ENCODE peak calls at places on chromosomes 2 and 18, in eight cellular contexts. L is dorsolateral prefrontal cortex, D is cardiac fibroblast, Q is coronary artery, K is AG09309, N is fibroblast of villous mesenchyme, W is adrenal gland, B is fibroblast of lung. J is an unnamed sample.

GRCh38 chr2:239973392-239973791 is 51.8 kb downstream of the NDUFA10 start:
- DNase-seq in L (no peak), D (no peak), Q (no peak), K (no peak), N (peak), W (no peak), B (no peak), J (no peak)

GRCh38 chr2:205902041-205902898 is 183.7 kb downstream of the INO80D start:
- DNase-seq in L (no peak), D (peak), Q (no peak), K (no peak), N (peak), W (peak), B (peak), J (no peak)

GRCh38 chr2:64311948-64312621 is 141.9 kb upstream of the LGALSL start:
- DNase-seq in L (peak), D (peak), Q (peak), K (peak), N (peak), W (peak), B (peak), J (peak)

GRCh38 chr18:38750786-38751185 is 1185.2 kb upstream of the CELF4 start:
- DNase-seq in L (no peak), D (no peak), Q (no peak), K (no peak), N (no peak), W (no peak), B (no peak), J (no peak)

GRCh38 chr18:25815659-25816058 is 274.8 kb downstream of the SS18 start:
- DNase-seq in L (no peak), D (no peak), Q (no peak), K (peak), N (no peak), W (no peak), B (peak), J (no peak)

GRCh38 chr2:207390302-207391095 is 139.3 kb upstream of the CREB1 start:
- DNase-seq in L (no peak), D (no peak), Q (no peak), K (no peak), N (no peak), W (no peak), B (no peak), J (no peak)

GRCh38 chr2:42138163-42139016 is 30.8 kb upstream of the EML4 start:
- DNase-seq in L (no peak), D (peak), Q (no peak), K (peak), N (peak), W (peak), B (peak), J (peak)

GRCh38 chr2:213036836-213037235 is 114.6 kb downstream of the IKZF2 start:
- DNase-seq in L (no peak), D (peak), Q (no peak), K (no peak), N (peak), W (no peak), B (peak), J (peak)

GRCh38 chr18:52670903-52671302 is 330.9 kb downstream of the DCC start:
- DNase-seq in L (no peak), D (peak), Q (no peak), K (no peak), N (no peak), W (no peak), B (peak), J (peak)

GRCh38 chr2:54350422-54350821 is 94.4 kb upstream of the TSPYL6 start:
- DNase-seq in L (no peak), D (no peak), Q (no peak), K (no peak), N (no peak), W (no peak), B (no peak), J (no peak)

GRCh38 chr2:24329700-24330099 is 30.6 kb downstream of the ITSN2 start:
- DNase-seq in L (no peak), D (no peak), Q (no peak), K (no peak), N (no peak), W (no peak), B (no peak), J (no peak)

GRCh38 chr2:240465268-240465764 is 29.9 kb downstream of the GPC1 start:
- DNase-seq in L (peak), D (no peak), Q (no peak), K (no peak), N (no peak), W (peak), B (no peak), J (no peak)

GRCh38 chr2:9592699-9593098 is 37.1 kb upstream of the ADAM17 start:
- DNase-seq in L (no peak), D (no peak), Q (no peak), K (no peak), N (peak), W (no peak), B (no peak), J (no peak)

GRCh38 chr18:26017929-26018328 is 72.5 kb downstream of the SS18 start:
- DNase-seq in L (no peak), D (no peak), Q (no peak), K (no peak), N (no peak), W (no peak), B (no peak), J (no peak)

GRCh38 chr2:74414475-74414874 is 6.9 kb downstream of the C2orf81 start:
- DNase-seq in L (no peak), D (no peak), Q (no peak), K (no peak), N (no peak), W (no peak), B (no peak), J (no peak)

GRCh38 chr2:212892193-212892592 is 259.2 kb downstream of the IKZF2 start:
- DNase-seq in L (no peak), D (peak), Q (no peak), K (no peak), N (peak), W (no peak), B (peak), J (peak)

GRCh38 chr2:121197369-121198091 is 87.5 kb downstream of the TFCP2L1 start:
- DNase-seq in L (peak), D (peak), Q (peak), K (peak), N (peak), W (peak), B (peak), J (no peak)

GRCh38 chr2:180450841-180451240 is 443.7 kb upstream of the CWC22 start:
- DNase-seq in L (no peak), D (no peak), Q (no peak), K (no peak), N (no peak), W (no peak), B (no peak), J (no peak)

GRCh38 chr18:45785015-45785597 is 40.4 kb upstream of the SIGLEC15 start:
- DNase-seq in L (no peak), D (peak), Q (peak), K (no peak), N (no peak), W (peak), B (peak), J (peak)

GRCh38 chr2:200329798-200330197 is 23.3 kb downstream of the SPATS2L start:
- DNase-seq in L (no peak), D (no peak), Q (no peak), K (no peak), N (no peak), W (no peak), B (no peak), J (no peak)

GRCh38 chr2:71226391-71226964 is 425 bp downstream of the PAIP2B start:
- DNase-seq in L (no peak), D (no peak), Q (peak), K (no peak), N (no peak), W (peak), B (no peak), J (no peak)

GRCh38 chr2:240500561-240501423 is 57.0 kb downstream of the ANKMY1 start:
- DNase-seq in L (peak), D (no peak), Q (peak), K (no peak), N (no peak), W (peak), B (no peak), J (no peak)

GRCh38 chr18:45441110-45441842 is 174.0 kb upstream of the SLC14A2 start:
- DNase-seq in L (no peak), D (peak), Q (no peak), K (no peak), N (peak), W (no peak), B (peak), J (peak)

GRCh38 chr2:143885461-143885860 is 634.5 kb downstream of the ZEB2 start:
- DNase-seq in L (no peak), D (peak), Q (no peak), K (no peak), N (no peak), W (no peak), B (peak), J (no peak)

GRCh38 chr18:45014047-45014501 is 333.4 kb downstream of the SETBP1 start:
- DNase-seq in L (no peak), D (peak), Q (no peak), K (peak), N (peak), W (no peak), B (peak), J (peak)

GRCh38 chr2:101704046-101704466 is 6.5 kb downstream of the MAP4K4 start:
- DNase-seq in L (no peak), D (peak), Q (no peak), K (peak), N (peak), W (no peak), B (peak), J (peak)

GRCh38 chr2:28591711-28592365 is 96.0 kb downstream of the PLB1 start:
- DNase-seq in L (no peak), D (no peak), Q (peak), K (no peak), N (no peak), W (no peak), B (no peak), J (no peak)

GRCh38 chr2:162327134-162327769 is 8.8 kb upstream of the IFIH1 start:
- DNase-seq in L (no peak), D (peak), Q (no peak), K (no peak), N (no peak), W (no peak), B (no peak), J (no peak)
- TF ChIP-seq CTCF in L (peak), D (peak), Q (no peak), K (peak), N (peak), W (peak), B (peak), J (peak)

DNA sequence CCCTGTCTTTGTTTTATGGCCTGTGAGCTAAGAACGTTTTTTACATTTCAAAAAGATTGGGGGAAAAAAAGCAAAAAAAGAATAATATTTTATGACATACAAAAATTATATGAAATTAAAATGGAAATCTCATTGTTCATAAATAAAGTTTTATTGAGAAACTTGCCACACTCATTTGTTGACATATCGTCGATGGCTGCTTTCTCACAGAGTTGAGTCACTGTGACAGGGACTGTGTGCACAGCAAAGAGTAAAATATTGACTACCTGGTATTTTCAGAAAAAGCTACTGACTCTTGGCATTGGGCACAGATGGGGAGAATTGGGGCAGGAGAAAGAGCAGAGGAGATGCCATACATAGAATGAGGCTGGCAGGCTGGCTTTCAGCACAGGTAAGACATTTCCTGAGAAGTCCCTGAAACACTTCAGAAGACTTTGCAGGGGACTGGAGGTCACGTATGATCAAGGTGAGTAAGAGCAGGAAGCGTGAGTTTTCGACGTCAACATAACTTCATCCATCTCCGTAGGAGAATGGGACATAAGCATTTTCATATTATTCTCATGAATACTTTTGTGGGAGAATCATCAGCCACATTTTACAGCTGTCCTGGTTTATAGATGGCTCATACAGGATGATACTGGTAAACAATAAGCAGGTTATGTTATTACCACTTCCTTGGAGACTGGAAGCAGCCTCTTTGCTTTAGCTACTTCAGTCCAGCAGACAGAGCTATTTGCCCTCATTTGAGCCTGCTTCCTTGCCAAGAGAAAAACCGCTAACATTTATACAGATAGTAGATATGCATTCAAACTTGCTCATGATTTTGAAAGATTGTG is 32.5 kb upstream of the PUM2 start:
- DNase-seq in L (no peak), D (peak), Q (no peak), K (peak), N (peak), W (no peak), B (peak), J (no peak)
- H3K4me3 ChIP-seq in L (no peak), D (no peak), Q (no peak), K (no peak), N (no peak), W (no peak), B (no peak), J (no peak)

GRCh38 chr2:40256649-40257048 is 195.2 kb downstream of the SLC8A1 start:
- DNase-seq in L (no peak), D (peak), Q (no peak), K (no peak), N (no peak), W (no peak), B (no peak), J (no peak)
- TF ChIP-seq CTCF in L (no peak), D (peak), Q (no peak), K (peak), N (peak), W (no peak), B (peak), J (peak)

GRCh38 chr2:232420073-232420454 is 13.4 kb downstream of the ALPG start:
- DNase-seq in L (no peak), D (no peak), Q (no peak), K (no peak), N (no peak), W (no peak), B (no peak), J (no peak)
- H3K4me3 ChIP-seq in L (no peak), D (no peak), Q (peak), K (no peak), N (no peak), W (no peak), B (no peak), J (no peak)

GRCh38 chr2:152594022-152594712 is 123.1 kb downstream of the PRPF40A start:
- DNase-seq in L (peak), D (no peak), Q (no peak), K (no peak), N (no peak), W (no peak), B (no peak), J (no peak)
- TF ChIP-seq CTCF in L (no peak), D (no peak), Q (no peak), K (no peak), N (no peak), W (no peak), B (no peak), J (no peak)

GRCh38 chr2:226660524-226660923 is 139.1 kb downstream of the IRS1 start:
- DNase-seq in L (no peak), D (peak), Q (peak), K (peak), N (peak), W (peak), B (peak), J (peak)
- H3K4me3 ChIP-seq in L (no peak), D (no peak), Q (no peak), K (no peak), N (no peak), W (no peak), B (no peak), J (no peak)

DNA sequence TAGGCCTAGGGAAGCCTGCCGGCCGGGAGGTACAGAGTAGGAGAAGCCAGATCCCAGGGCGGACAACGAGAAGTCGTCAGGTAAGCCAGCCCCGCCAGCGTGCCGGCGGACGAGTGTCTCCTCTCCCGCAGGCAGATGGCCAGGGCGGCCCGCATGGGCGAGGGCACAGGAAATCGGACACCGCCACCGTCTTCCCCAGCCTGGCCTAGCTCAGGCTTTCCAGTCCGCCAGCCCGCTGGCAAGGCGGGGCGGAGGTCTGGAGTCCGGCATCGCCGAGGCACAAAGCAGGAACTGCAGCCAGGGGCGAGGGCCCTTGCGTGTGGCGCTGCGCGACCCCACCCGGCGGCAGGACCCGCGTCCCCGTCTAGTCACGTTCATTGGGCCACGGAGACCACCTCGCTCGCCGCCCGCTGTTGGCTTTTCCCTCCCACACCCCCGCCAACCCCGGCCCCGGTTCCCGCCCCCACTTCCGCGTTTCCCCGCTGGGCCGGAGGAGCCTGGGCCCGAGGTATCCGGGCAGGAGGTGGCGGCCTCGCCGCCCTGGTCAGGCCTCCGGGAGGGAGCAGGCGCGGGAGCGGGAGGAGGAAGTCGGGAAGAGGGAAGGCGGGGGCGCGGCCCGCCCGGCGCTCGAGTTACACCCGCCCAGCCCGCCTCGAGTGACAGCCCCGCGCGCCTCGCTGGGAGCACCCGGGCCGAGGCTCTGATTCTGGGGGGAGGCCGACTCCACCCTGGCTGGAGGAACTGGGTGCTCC is at the start of gene GPD2:
- DNase-seq in L (peak), D (peak), Q (peak), K (peak), N (peak), W (peak), B (peak), J (peak)
- TF ChIP-seq CTCF in L (no peak), D (no peak), Q (no peak), K (peak), N (no peak), W (no peak), B (no peak), J (no peak)

J was measured in fibroblast of the aortic adventitia.